ENCODE peak calls at places on chromosomes 12 and 14, in eight cellular contexts. One of them, this sample, is unnamed.

GRCh38 chr14:68507544-68508081 is 285.3 kb downstream of the ZFP36L1 start:
- DNase-seq in CD4-positive, alpha-beta memory T cell: peak; percentile 49
- DNase-seq in effector memory CD4-positive, alpha-beta T cell: peak; percentile 67
- DNase-seq in aorta: no peak
- DNase-seq in pancreas: no peak
- DNase-seq in GM12878: no peak
- DNase-seq in tibial nerve: no peak
- DNase-seq in SK-N-SH: no peak
- DNase-seq in this sample: no peak

GRCh38 chr14:32201816-32202467 is at the start of gene RNU6-7:
- DNase-seq in CD4-positive, alpha-beta memory T cell: peak; percentile 58
- DNase-seq in effector memory CD4-positive, alpha-beta T cell: peak; percentile 21
- DNase-seq in aorta: peak; percentile 71
- DNase-seq in pancreas: peak; percentile 24
- DNase-seq in GM12878: no peak
- DNase-seq in tibial nerve: no peak
- DNase-seq in SK-N-SH: peak; percentile 33
- DNase-seq in this sample: peak; percentile 30

GRCh38 chr14:20454359-20454644 is 310 bp downstream of the OSGEP start:
- DNase-seq in CD4-positive, alpha-beta memory T cell: peak; percentile 89
- DNase-seq in effector memory CD4-positive, alpha-beta T cell: peak; percentile 82
- DNase-seq in aorta: peak; percentile 92
- DNase-seq in pancreas: no peak
- DNase-seq in GM12878: no peak
- DNase-seq in tibial nerve: no peak
- DNase-seq in SK-N-SH: no peak
- DNase-seq in this sample: no peak

GRCh38 chr14:67566908-67567307 is 33.2 kb downstream of the PIGH start:
- DNase-seq in CD4-positive, alpha-beta memory T cell: no peak
- DNase-seq in effector memory CD4-positive, alpha-beta T cell: no peak
- DNase-seq in aorta: peak; percentile 24
- DNase-seq in pancreas: no peak
- DNase-seq in GM12878: no peak
- DNase-seq in tibial nerve: no peak
- DNase-seq in SK-N-SH: no peak
- DNase-seq in this sample: no peak

GRCh38 chr12:92085040-92085439 is 60.6 kb downstream of the BTG1 start:
- DNase-seq in CD4-positive, alpha-beta memory T cell: no peak
- DNase-seq in effector memory CD4-positive, alpha-beta T cell: no peak
- DNase-seq in aorta: no peak
- DNase-seq in pancreas: no peak
- DNase-seq in GM12878: no peak
- DNase-seq in tibial nerve: no peak
- DNase-seq in SK-N-SH: no peak
- DNase-seq in this sample: no peak

GRCh38 chr12:104347374-104348075 is 44.0 kb downstream of the EID3 start:
- DNase-seq in CD4-positive, alpha-beta memory T cell: no peak
- DNase-seq in effector memory CD4-positive, alpha-beta T cell: no peak
- DNase-seq in aorta: no peak
- DNase-seq in pancreas: no peak
- DNase-seq in GM12878: no peak
- DNase-seq in tibial nerve: no peak
- DNase-seq in SK-N-SH: no peak
- DNase-seq in this sample: no peak

GRCh38 chr12:124537525-124538193 is 29.8 kb downstream of the NCOR2 start:
- DNase-seq in CD4-positive, alpha-beta memory T cell: no peak
- DNase-seq in effector memory CD4-positive, alpha-beta T cell: no peak
- DNase-seq in aorta: no peak
- DNase-seq in pancreas: no peak
- DNase-seq in GM12878: no peak
- DNase-seq in tibial nerve: no peak
- DNase-seq in SK-N-SH: peak; percentile 82
- DNase-seq in this sample: no peak

GRCh38 chr12:131897875-131898274 is 3.5 kb downstream of the ULK1 start:
- DNase-seq in CD4-positive, alpha-beta memory T cell: no peak
- DNase-seq in effector memory CD4-positive, alpha-beta T cell: no peak
- DNase-seq in aorta: peak; percentile 30
- DNase-seq in pancreas: peak; percentile 41
- DNase-seq in GM12878: no peak
- DNase-seq in tibial nerve: no peak
- DNase-seq in SK-N-SH: no peak
- DNase-seq in this sample: no peak

GRCh38 chr14:28982228-28982627 is 215.6 kb downstream of the FOXG1 start:
- DNase-seq in CD4-positive, alpha-beta memory T cell: no peak
- DNase-seq in effector memory CD4-positive, alpha-beta T cell: no peak
- DNase-seq in aorta: no peak
- DNase-seq in pancreas: no peak
- DNase-seq in GM12878: no peak
- DNase-seq in tibial nerve: no peak
- DNase-seq in SK-N-SH: no peak
- DNase-seq in this sample: no peak

GRCh38 chr12:121668750-121669524 is 517 bp downstream of the MORN3 start:
- DNase-seq in CD4-positive, alpha-beta memory T cell: peak; percentile 36
- DNase-seq in effector memory CD4-positive, alpha-beta T cell: peak; percentile 21
- DNase-seq in aorta: no peak
- DNase-seq in pancreas: peak; percentile 48
- DNase-seq in GM12878: no peak
- DNase-seq in tibial nerve: no peak
- DNase-seq in SK-N-SH: peak; percentile 84
- DNase-seq in this sample: no peak

GRCh38 chr14:91138511-91139359 is 24.9 kb downstream of the DGLUCY start:
- DNase-seq in CD4-positive, alpha-beta memory T cell: peak; percentile 51
- DNase-seq in effector memory CD4-positive, alpha-beta T cell: no peak
- DNase-seq in aorta: no peak
- DNase-seq in pancreas: no peak
- DNase-seq in GM12878: no peak
- DNase-seq in tibial nerve: no peak
- DNase-seq in SK-N-SH: no peak
- DNase-seq in this sample: no peak

GRCh38 chr14:51738754-51739153 is 87.0 kb downstream of the FRMD6 start:
- DNase-seq in CD4-positive, alpha-beta memory T cell: no peak
- DNase-seq in effector memory CD4-positive, alpha-beta T cell: no peak
- DNase-seq in aorta: no peak
- DNase-seq in pancreas: no peak
- DNase-seq in GM12878: no peak
- DNase-seq in tibial nerve: no peak
- DNase-seq in SK-N-SH: no peak
- DNase-seq in this sample: no peak

GRCh38 chr12:62319058-62319457 is 58.9 kb downstream of the USP15 start:
- DNase-seq in CD4-positive, alpha-beta memory T cell: no peak
- DNase-seq in effector memory CD4-positive, alpha-beta T cell: no peak
- DNase-seq in aorta: no peak
- DNase-seq in pancreas: no peak
- DNase-seq in GM12878: no peak
- DNase-seq in tibial nerve: no peak
- DNase-seq in SK-N-SH: no peak
- DNase-seq in this sample: no peak

GRCh38 chr14:96002511-96002884 is 36.7 kb upstream of the C14orf132 start:
- DNase-seq in CD4-positive, alpha-beta memory T cell: no peak
- DNase-seq in effector memory CD4-positive, alpha-beta T cell: no peak
- DNase-seq in aorta: no peak
- DNase-seq in pancreas: no peak
- DNase-seq in GM12878: no peak
- DNase-seq in tibial nerve: no peak
- DNase-seq in SK-N-SH: no peak
- DNase-seq in this sample: no peak

GRCh38 chr12:51819851-51820720 is 28.4 kb downstream of the FIGNL2 start:
- DNase-seq in CD4-positive, alpha-beta memory T cell: no peak
- DNase-seq in effector memory CD4-positive, alpha-beta T cell: no peak
- DNase-seq in aorta: no peak
- DNase-seq in pancreas: peak; percentile 43
- DNase-seq in GM12878: no peak
- DNase-seq in tibial nerve: no peak
- DNase-seq in SK-N-SH: peak; percentile 54
- DNase-seq in this sample: no peak

GRCh38 chr14:89750909-89751502 is 203.5 kb downstream of the EFCAB11 start:
- DNase-seq in CD4-positive, alpha-beta memory T cell: no peak
- DNase-seq in effector memory CD4-positive, alpha-beta T cell: no peak
- DNase-seq in aorta: no peak
- DNase-seq in pancreas: no peak
- DNase-seq in GM12878: no peak
- DNase-seq in tibial nerve: no peak
- DNase-seq in SK-N-SH: no peak
- DNase-seq in this sample: no peak

GRCh38 chr14:91554535-91555332 is 44.6 kb upstream of the PPP4R3A start:
- DNase-seq in CD4-positive, alpha-beta memory T cell: no peak
- DNase-seq in effector memory CD4-positive, alpha-beta T cell: no peak
- DNase-seq in aorta: no peak
- DNase-seq in pancreas: no peak
- DNase-seq in GM12878: no peak
- DNase-seq in tibial nerve: no peak
- DNase-seq in SK-N-SH: no peak
- DNase-seq in this sample: no peak

GRCh38 chr12:131008461-131009270 is 55.0 kb downstream of the ADGRD1 start:
- DNase-seq in CD4-positive, alpha-beta memory T cell: no peak
- DNase-seq in effector memory CD4-positive, alpha-beta T cell: no peak
- DNase-seq in aorta: no peak
- DNase-seq in pancreas: no peak
- DNase-seq in GM12878: no peak
- DNase-seq in tibial nerve: no peak
- DNase-seq in SK-N-SH: no peak
- DNase-seq in this sample: no peak

GRCh38 chr12:105912911-105913514 is 225.7 kb downstream of the NUAK1 start:
- DNase-seq in CD4-positive, alpha-beta memory T cell: no peak
- DNase-seq in effector memory CD4-positive, alpha-beta T cell: no peak
- DNase-seq in aorta: no peak
- DNase-seq in pancreas: no peak
- DNase-seq in GM12878: no peak
- DNase-seq in tibial nerve: no peak
- DNase-seq in SK-N-SH: no peak
- DNase-seq in this sample: no peak

GRCh38 chr12:15956413-15957185 is 45.5 kb downstream of the DERA start:
- DNase-seq in CD4-positive, alpha-beta memory T cell: no peak
- DNase-seq in effector memory CD4-positive, alpha-beta T cell: no peak
- DNase-seq in aorta: no peak
- DNase-seq in pancreas: no peak
- DNase-seq in GM12878: no peak
- DNase-seq in tibial nerve: no peak
- DNase-seq in SK-N-SH: no peak
- DNase-seq in this sample: no peak

GRCh38 chr12:3553221-3553620 is 62.2 kb downstream of the PRMT8 start:
- DNase-seq in CD4-positive, alpha-beta memory T cell: no peak
- DNase-seq in effector memory CD4-positive, alpha-beta T cell: no peak
- DNase-seq in aorta: no peak
- DNase-seq in pancreas: no peak
- DNase-seq in GM12878: no peak
- DNase-seq in tibial nerve: no peak
- DNase-seq in SK-N-SH: no peak
- DNase-seq in this sample: no peak

GRCh38 chr12:3551386-3551785 is 60.4 kb downstream of the PRMT8 start:
- DNase-seq in CD4-positive, alpha-beta memory T cell: no peak
- DNase-seq in effector memory CD4-positive, alpha-beta T cell: no peak
- DNase-seq in aorta: no peak
- DNase-seq in pancreas: no peak
- DNase-seq in GM12878: no peak
- DNase-seq in tibial nerve: no peak
- DNase-seq in SK-N-SH: no peak
- DNase-seq in this sample: no peak

GRCh38 chr12:3551976-3552725 is 61.1 kb downstream of the PRMT8 start:
- DNase-seq in CD4-positive, alpha-beta memory T cell: no peak
- DNase-seq in effector memory CD4-positive, alpha-beta T cell: no peak
- DNase-seq in aorta: no peak
- DNase-seq in pancreas: no peak
- DNase-seq in GM12878: no peak
- DNase-seq in tibial nerve: no peak
- DNase-seq in SK-N-SH: no peak
- DNase-seq in this sample: no peak

GRCh38 chr12:3552726-3553045 is 61.7 kb downstream of the PRMT8 start:
- DNase-seq in CD4-positive, alpha-beta memory T cell: no peak
- DNase-seq in effector memory CD4-positive, alpha-beta T cell: no peak
- DNase-seq in aorta: peak; percentile 46
- DNase-seq in pancreas: no peak
- DNase-seq in GM12878: no peak
- DNase-seq in tibial nerve: no peak
- DNase-seq in SK-N-SH: no peak
- DNase-seq in this sample: no peak

GRCh38 chr12:3550839-3551238 is 59.8 kb downstream of the PRMT8 start:
- DNase-seq in CD4-positive, alpha-beta memory T cell: no peak
- DNase-seq in effector memory CD4-positive, alpha-beta T cell: no peak
- DNase-seq in aorta: no peak
- DNase-seq in pancreas: no peak
- DNase-seq in GM12878: no peak
- DNase-seq in tibial nerve: no peak
- DNase-seq in SK-N-SH: no peak
- DNase-seq in this sample: no peak
- H3K9me3 ChIP-seq in CD4-positive, alpha-beta memory T cell: no peaks in the 10 kb centered on the region
- H3K9me3 ChIP-seq in effector memory CD4-positive, alpha-beta T cell: no peaks in the 10 kb centered on the region
- H3K9me3 ChIP-seq in aorta: no peaks in the 10 kb centered on the region
- H3K9me3 ChIP-seq in pancreas: no peaks in the 10 kb centered on the region
- H3K9me3 ChIP-seq in GM12878: no peaks in the 10 kb centered on the region
- H3K9me3 ChIP-seq in tibial nerve: no peaks in the 10 kb centered on the region
- H3K9me3 ChIP-seq in SK-N-SH: no peaks in the 10 kb centered on the region
- H3K9me3 ChIP-seq in this sample: no peaks in the 10 kb centered on the region

GRCh38 chr12:48122065-48122834 is 3.1 kb downstream of the PFKM start:
- DNase-seq in CD4-positive, alpha-beta memory T cell: no peak
- DNase-seq in effector memory CD4-positive, alpha-beta T cell: no peak
- DNase-seq in aorta: no peak
- DNase-seq in pancreas: no peak
- DNase-seq in GM12878: no peak
- DNase-seq in tibial nerve: no peak
- DNase-seq in SK-N-SH: no peak
- DNase-seq in this sample: no peak
- H3K4me3 ChIP-seq in CD4-positive, alpha-beta memory T cell: no peak overlapping the region
- H3K4me3 ChIP-seq in effector memory CD4-positive, alpha-beta T cell: no peak overlapping the region
- H3K4me3 ChIP-seq in aorta: no peak overlapping the region
- H3K4me3 ChIP-seq in pancreas: no peak overlapping the region
- H3K4me3 ChIP-seq in GM12878: no peak overlapping the region
- H3K4me3 ChIP-seq in tibial nerve: no peak overlapping the region
- H3K4me3 ChIP-seq in SK-N-SH: no peak overlapping the region
- H3K4me3 ChIP-seq in this sample: no peak overlapping the region

DNA sequence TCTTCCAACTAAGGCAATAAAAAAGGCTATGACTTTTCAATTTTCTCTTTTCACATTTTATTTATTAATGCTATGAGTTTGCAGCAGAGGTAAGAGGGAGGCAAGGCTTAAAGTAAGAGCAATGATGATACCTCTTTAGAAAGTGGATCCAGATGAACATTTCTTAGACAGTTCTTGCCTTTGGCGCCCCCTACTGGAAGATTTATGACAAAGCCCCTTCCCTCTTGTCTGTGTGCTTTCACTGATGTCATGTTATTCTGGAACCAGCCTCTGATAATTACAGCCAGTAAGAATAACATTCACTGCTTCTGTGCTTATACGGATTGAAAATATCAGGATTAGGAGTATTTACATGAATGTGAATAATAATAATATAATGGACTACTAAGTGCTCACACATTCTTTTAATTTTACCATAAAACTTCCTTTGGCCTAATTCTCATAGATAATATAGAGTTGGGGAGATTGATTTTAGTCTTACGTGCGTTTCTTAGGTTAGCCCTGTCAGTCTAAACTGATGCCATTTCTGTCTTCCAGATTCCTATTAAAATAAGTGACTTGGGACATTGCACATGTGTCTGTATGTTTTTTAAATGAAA is 1929.9 kb upstream of the SEL1L start:
- DNase-seq in CD4-positive, alpha-beta memory T cell: no peak
- DNase-seq in effector memory CD4-positive, alpha-beta T cell: no peak
- DNase-seq in aorta: no peak
- DNase-seq in pancreas: no peak
- DNase-seq in GM12878: no peak
- DNase-seq in tibial nerve: peak; percentile 49
- DNase-seq in SK-N-SH: peak; percentile 7
- DNase-seq in this sample: peak; percentile 69
- H3K9me3 ChIP-seq in CD4-positive, alpha-beta memory T cell: no peaks in the 10 kb centered on the region
- H3K9me3 ChIP-seq in effector memory CD4-positive, alpha-beta T cell: peaks cover 11% of the 10 kb centered on the region
- H3K9me3 ChIP-seq in aorta: peaks cover 3% of the 10 kb centered on the region
- H3K9me3 ChIP-seq in pancreas: no peaks in the 10 kb centered on the region
- H3K9me3 ChIP-seq in GM12878: no peaks in the 10 kb centered on the region
- H3K9me3 ChIP-seq in tibial nerve: no peaks in the 10 kb centered on the region
- H3K9me3 ChIP-seq in SK-N-SH: no peaks in the 10 kb centered on the region
- H3K9me3 ChIP-seq in this sample: peaks cover 4% of the 10 kb centered on the region

GRCh38 chr14:71398450-71398849 is 491.2 kb downstream of the PCNX1 start:
- DNase-seq in CD4-positive, alpha-beta memory T cell: no peak
- DNase-seq in effector memory CD4-positive, alpha-beta T cell: no peak
- DNase-seq in aorta: no peak
- DNase-seq in pancreas: no peak
- DNase-seq in GM12878: peak; percentile 15
- DNase-seq in tibial nerve: no peak
- DNase-seq in SK-N-SH: no peak
- DNase-seq in this sample: no peak
- H3K4me3 ChIP-seq in CD4-positive, alpha-beta memory T cell: no peak overlapping the region
- H3K4me3 ChIP-seq in effector memory CD4-positive, alpha-beta T cell: no peak overlapping the region
- H3K4me3 ChIP-seq in aorta: no peak overlapping the region
- H3K4me3 ChIP-seq in pancreas: no peak overlapping the region
- H3K4me3 ChIP-seq in GM12878: no peak overlapping the region
- H3K4me3 ChIP-seq in tibial nerve: no peak overlapping the region
- H3K4me3 ChIP-seq in SK-N-SH: no peak overlapping the region
- H3K4me3 ChIP-seq in this sample: no peak overlapping the region